ENCODE peak calls at places on chromosomes 13 and 19, in six cellular contexts. T, R, O, D, U and Q are unnamed samples.

GRCh38 chr19:16896913-16897571 is 8.2 kb downstream of the F2RL3 start:
- DNase-seq in O (peak), T (peak), D (peak), R (peak), U (peak), Q (peak)

GRCh38 chr19:34681478-34681877 is 4.0 kb downstream of the ZNF302 start:
- DNase-seq in T (no peak), O (no peak), D (no peak), U (no peak), R (no peak), Q (no peak)

GRCh38 chr13:98549006-98549727 is 27.7 kb downstream of the STK24 start:
- DNase-seq in R (no peak), T (peak), O (no peak), D (no peak), U (peak), Q (no peak)

GRCh38 chr13:28475916-28476725 is 18.8 kb downstream of the FLT1 start:
- DNase-seq in U (peak), D (no peak), T (peak), O (no peak), R (no peak), Q (no peak)

GRCh38 chr19:13149628-13150186 is 468 bp downstream of the STX10 start:
- DNase-seq in R (peak), O (peak), U (peak), D (peak), T (peak), Q (peak)

GRCh38 chr13:106523566-106523965 is 11.9 kb downstream of the EFNB2 start:
- DNase-seq in O (no peak), T (peak), U (no peak), R (no peak), D (no peak), Q (no peak)

GRCh38 chr19:6580313-6580712 is 10.6 kb downstream of the CD70 start:
- DNase-seq in T (peak), D (no peak), O (no peak), U (peak), R (no peak), Q (no peak)

GRCh38 chr19:21023901-21024300 is 3.4 kb downstream of the ZNF430 start:
- DNase-seq in R (no peak), U (peak), T (peak), D (no peak), O (no peak), Q (no peak)

GRCh38 chr13:37526710-37527446 is 71.7 kb downstream of the POSTN start:
- DNase-seq in R (no peak), U (no peak), D (no peak), T (no peak), O (no peak), Q (no peak)

GRCh38 chr13:99698816-99699099 is 197.5 kb downstream of the TM9SF2 start:
- DNase-seq in O (no peak), R (no peak), D (no peak), U (no peak), T (no peak), Q (no peak)

GRCh38 chr13:30355405-30355741 is 48.0 kb upstream of the KATNAL1 start:
- DNase-seq in T (peak), R (peak), O (peak), D (no peak), U (no peak), Q (peak)

GRCh38 chr13:113474179-113474578 is 16.3 kb downstream of the DCUN1D2 start:
- DNase-seq in R (no peak), T (peak), U (no peak), D (no peak), O (no peak), Q (no peak)

GRCh38 chr19:6678690-6679109 is 8.7 kb upstream of the TNFSF14 start:
- DNase-seq in D (peak), U (peak), O (peak), R (no peak), T (peak), Q (no peak)

GRCh38 chr19:2556221-2557092 is 80.5 kb downstream of the GADD45B start:
- DNase-seq in D (no peak), U (no peak), R (no peak), O (no peak), T (no peak), Q (no peak)

GRCh38 chr19:10719466-10719961 is 1.6 kb downstream of the DNM2 start:
- DNase-seq in U (no peak), D (no peak), T (no peak), R (no peak), O (no peak), Q (peak)